ENCODE peak calls at places on chromosomes 13 and 19, in seven cellular contexts. One of them, this sample, is unnamed.

GRCh38 chr13:40974460-40975407 is 44.4 kb downstream of the ELF1 start:
- DNase-seq in ovary: no peak
- DNase-seq in heart right ventricle: no peak
- DNase-seq in HCT116: peak; percentile 23
- DNase-seq in H1: no peak
- DNase-seq in mucosa of descending colon: no peak
- DNase-seq in cardiac fibroblast: peak; percentile 61
- DNase-seq in this sample: peak; percentile 30

GRCh38 chr13:52371736-52372247 is 34.2 kb downstream of the THSD1 start:
- DNase-seq in cardiac fibroblast: peak; percentile 46
- DNase-seq in heart right ventricle: no peak
- DNase-seq in HCT116: peak; percentile 37
- DNase-seq in H1: no peak
- DNase-seq in mucosa of descending colon: no peak
- DNase-seq in ovary: no peak
- DNase-seq in this sample: peak; percentile 24

GRCh38 chr13:20559659-20560356 is 7.1 kb upstream of the IFT88 start:
- DNase-seq in mucosa of descending colon: no peak
- DNase-seq in HCT116: no peak
- DNase-seq in heart right ventricle: no peak
- DNase-seq in cardiac fibroblast: no peak
- DNase-seq in ovary: no peak
- DNase-seq in H1: no peak
- DNase-seq in this sample: no peak

GRCh38 chr19:7851623-7852500 is 21.8 kb downstream of the EVI5L start:
- DNase-seq in ovary: no peak
- DNase-seq in cardiac fibroblast: no peak
- DNase-seq in H1: no peak
- DNase-seq in heart right ventricle: no peak
- DNase-seq in mucosa of descending colon: peak; percentile 46
- DNase-seq in HCT116: no peak
- DNase-seq in this sample: no peak

GRCh38 chr13:92403606-92404005 is 823.0 kb upstream of the GPC6 start:
- DNase-seq in cardiac fibroblast: no peak
- DNase-seq in heart right ventricle: no peak
- DNase-seq in ovary: no peak
- DNase-seq in mucosa of descending colon: no peak
- DNase-seq in H1: no peak
- DNase-seq in HCT116: no peak
- DNase-seq in this sample: no peak

GRCh38 chr13:105139380-105140285 is 1395.8 kb downstream of the EFNB2 start:
- DNase-seq in ovary: no peak
- DNase-seq in heart right ventricle: peak; percentile 21
- DNase-seq in cardiac fibroblast: peak; percentile 50
- DNase-seq in HCT116: peak; percentile 44
- DNase-seq in mucosa of descending colon: peak; percentile 55
- DNase-seq in H1: no peak
- DNase-seq in this sample: no peak

GRCh38 chr19:7505288-7505681 is 10.6 kb upstream of the ZNF358 start:
- DNase-seq in ovary: no peak
- DNase-seq in mucosa of descending colon: peak; percentile 66
- DNase-seq in H1: no peak
- DNase-seq in heart right ventricle: no peak
- DNase-seq in HCT116: no peak
- DNase-seq in cardiac fibroblast: no peak
- DNase-seq in this sample: no peak

GRCh38 chr19:33780746-33781145 is 15.9 kb upstream of the KCTD15 start:
- DNase-seq in heart right ventricle: no peak
- DNase-seq in cardiac fibroblast: no peak
- DNase-seq in mucosa of descending colon: no peak
- DNase-seq in ovary: no peak
- DNase-seq in HCT116: no peak
- DNase-seq in H1: no peak
- DNase-seq in this sample: no peak

GRCh38 chr13:55199132-55199531 is 1941.6 kb upstream of the PRR20A start:
- DNase-seq in ovary: no peak
- DNase-seq in HCT116: no peak
- DNase-seq in mucosa of descending colon: no peak
- DNase-seq in H1: no peak
- DNase-seq in heart right ventricle: no peak
- DNase-seq in cardiac fibroblast: no peak
- DNase-seq in this sample: no peak

GRCh38 chr13:90455861-90456260 is 891.6 kb upstream of the MIR17HG start:
- DNase-seq in H1: no peak
- DNase-seq in heart right ventricle: no peak
- DNase-seq in ovary: no peak
- DNase-seq in cardiac fibroblast: no peak
- DNase-seq in mucosa of descending colon: no peak
- DNase-seq in HCT116: no peak
- DNase-seq in this sample: no peak

GRCh38 chr19:36775768-36776167 is 3.2 kb upstream of the ZNF850 start:
- DNase-seq in heart right ventricle: peak; percentile 57
- DNase-seq in HCT116: no peak
- DNase-seq in H1: no peak
- DNase-seq in mucosa of descending colon: no peak
- DNase-seq in ovary: peak; percentile 64
- DNase-seq in cardiac fibroblast: peak; percentile 19
- DNase-seq in this sample: no peak

GRCh38 chr19:39160889-39161672 is 35.5 kb downstream of the PAK4 start:
- DNase-seq in mucosa of descending colon: no peak
- DNase-seq in ovary: no peak
- DNase-seq in heart right ventricle: no peak
- DNase-seq in HCT116: no peak
- DNase-seq in H1: no peak
- DNase-seq in cardiac fibroblast: no peak
- DNase-seq in this sample: no peak

GRCh38 chr19:50197348-50197747 is 6.1 kb upstream of the MYH14 start:
- DNase-seq in ovary: no peak
- DNase-seq in mucosa of descending colon: no peak
- DNase-seq in heart right ventricle: no peak
- DNase-seq in H1: no peak
- DNase-seq in HCT116: no peak
- DNase-seq in cardiac fibroblast: no peak
- DNase-seq in this sample: no peak

GRCh38 chr19:10855879-10856522 is 7.8 kb downstream of the C19orf38 start:
- DNase-seq in mucosa of descending colon: no peak
- DNase-seq in HCT116: no peak
- DNase-seq in ovary: no peak
- DNase-seq in H1: peak; percentile 70
- DNase-seq in heart right ventricle: no peak
- DNase-seq in cardiac fibroblast: peak; percentile 28
- DNase-seq in this sample: peak; percentile 30

GRCh38 chr13:21673592-21674270 is 2.9 kb downstream of the FGF9 start:
- DNase-seq in H1: peak; percentile 82
- DNase-seq in cardiac fibroblast: peak; percentile 35
- DNase-seq in mucosa of descending colon: peak; percentile 69
- DNase-seq in heart right ventricle: peak; percentile 40
- DNase-seq in ovary: peak; percentile 34
- DNase-seq in HCT116: no peak
- DNase-seq in this sample: peak; percentile 36

GRCh38 chr13:76225815-76226489 is 589.8 kb downstream of the LMO7 start:
- DNase-seq in H1: no peak
- DNase-seq in HCT116: no peak
- DNase-seq in ovary: no peak
- DNase-seq in cardiac fibroblast: peak; percentile 65
- DNase-seq in mucosa of descending colon: no peak
- DNase-seq in heart right ventricle: peak; percentile 18
- DNase-seq in this sample: no peak

GRCh38 chr19:10587022-10587838 is at the start of gene AP1M2:
- DNase-seq in heart right ventricle: no peak
- DNase-seq in cardiac fibroblast: no peak
- DNase-seq in mucosa of descending colon: peak; percentile 79
- DNase-seq in HCT116: peak; percentile 42
- DNase-seq in H1: peak; percentile 79
- DNase-seq in ovary: no peak
- DNase-seq in this sample: peak; percentile 56

GRCh38 chr19:12098040-12098439 is 33.5 kb downstream of the ZNF844 start:
- DNase-seq in mucosa of descending colon: no peak
- DNase-seq in HCT116: no peak
- DNase-seq in H1: no peak
- DNase-seq in heart right ventricle: no peak
- DNase-seq in cardiac fibroblast: no peak
- DNase-seq in ovary: no peak
- DNase-seq in this sample: no peak

GRCh38 chr19:843180-843835 is 2.5 kb downstream of the PRTN3 start:
- DNase-seq in H1: no peak
- DNase-seq in mucosa of descending colon: no peak
- DNase-seq in cardiac fibroblast: no peak
- DNase-seq in heart right ventricle: peak; percentile 51
- DNase-seq in ovary: no peak
- DNase-seq in HCT116: no peak
- DNase-seq in this sample: peak; percentile 40

GRCh38 chr19:49442793-49443365 is 1.6 kb upstream of the SLC17A7 start:
- DNase-seq in HCT116: peak; percentile 82
- DNase-seq in ovary: peak; percentile 84
- DNase-seq in cardiac fibroblast: peak; percentile 87
- DNase-seq in heart right ventricle: peak; percentile 98
- DNase-seq in H1: peak; percentile 100
- DNase-seq in mucosa of descending colon: peak; percentile 95
- DNase-seq in this sample: peak; percentile 96

GRCh38 chr19:34364830-34365462 is at the start of gene GPI:
- DNase-seq in ovary: peak; percentile 66
- DNase-seq in HCT116: no peak
- DNase-seq in cardiac fibroblast: peak; percentile 30
- DNase-seq in heart right ventricle: peak; percentile 69
- DNase-seq in mucosa of descending colon: peak; percentile 80
- DNase-seq in H1: peak; percentile 83
- DNase-seq in this sample: peak; percentile 70

GRCh38 chr13:87792878-87793277 is 121.7 kb downstream of the SLITRK5 start:
- DNase-seq in cardiac fibroblast: no peak
- DNase-seq in ovary: no peak
- DNase-seq in mucosa of descending colon: peak; percentile 19
- DNase-seq in H1: peak; percentile 50
- DNase-seq in heart right ventricle: no peak
- DNase-seq in HCT116: no peak
- DNase-seq in this sample: no peak

GRCh38 chr13:101115762-101116161 is 300.5 kb downstream of the NALCN start:
- DNase-seq in cardiac fibroblast: peak; percentile 26
- DNase-seq in heart right ventricle: no peak
- DNase-seq in mucosa of descending colon: no peak
- DNase-seq in HCT116: no peak
- DNase-seq in H1: no peak
- DNase-seq in ovary: no peak
- DNase-seq in this sample: no peak
- TF ChIP-seq CTCF in cardiac fibroblast: peak; percentile 20
- TF ChIP-seq CTCF in heart right ventricle: no peak
- TF ChIP-seq CTCF in mucosa of descending colon: no peak
- TF ChIP-seq CTCF in HCT116: peak; percentile 5
- TF ChIP-seq CTCF in H1: peak; percentile 39
- TF ChIP-seq CTCF in ovary: no peak
- TF ChIP-seq CTCF in this sample: no peak

DNA sequence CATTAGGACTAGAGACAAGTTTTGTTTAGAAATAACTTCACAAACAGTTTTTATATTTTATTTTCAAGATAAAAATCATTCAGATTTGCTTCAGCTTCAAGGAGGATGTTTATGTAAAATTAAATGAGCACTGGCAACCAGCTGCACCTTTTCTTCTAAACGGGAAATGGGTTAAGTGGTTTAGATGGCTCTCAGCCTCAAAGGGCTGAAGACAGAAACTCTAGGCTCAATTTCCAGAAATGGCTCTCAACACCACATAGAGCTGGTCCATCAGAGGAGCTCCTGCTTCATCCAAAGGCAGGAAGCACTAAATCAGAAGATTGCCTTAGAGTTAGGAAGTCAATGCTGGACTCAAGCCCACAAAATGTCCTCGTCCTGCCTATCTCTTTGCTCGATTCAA is 74.7 kb downstream of the ZNF429 start:
- DNase-seq in HCT116: no peak
- DNase-seq in heart right ventricle: no peak
- DNase-seq in ovary: no peak
- DNase-seq in cardiac fibroblast: no peak
- DNase-seq in mucosa of descending colon: no peak
- DNase-seq in H1: no peak
- DNase-seq in this sample: no peak
- TF ChIP-seq CTCF in HCT116: no peak
- TF ChIP-seq CTCF in heart right ventricle: no peak
- TF ChIP-seq CTCF in ovary: no peak
- TF ChIP-seq CTCF in cardiac fibroblast: no peak
- TF ChIP-seq CTCF in mucosa of descending colon: no peak
- TF ChIP-seq CTCF in H1: no peak
- TF ChIP-seq CTCF in this sample: no peak

DNA sequence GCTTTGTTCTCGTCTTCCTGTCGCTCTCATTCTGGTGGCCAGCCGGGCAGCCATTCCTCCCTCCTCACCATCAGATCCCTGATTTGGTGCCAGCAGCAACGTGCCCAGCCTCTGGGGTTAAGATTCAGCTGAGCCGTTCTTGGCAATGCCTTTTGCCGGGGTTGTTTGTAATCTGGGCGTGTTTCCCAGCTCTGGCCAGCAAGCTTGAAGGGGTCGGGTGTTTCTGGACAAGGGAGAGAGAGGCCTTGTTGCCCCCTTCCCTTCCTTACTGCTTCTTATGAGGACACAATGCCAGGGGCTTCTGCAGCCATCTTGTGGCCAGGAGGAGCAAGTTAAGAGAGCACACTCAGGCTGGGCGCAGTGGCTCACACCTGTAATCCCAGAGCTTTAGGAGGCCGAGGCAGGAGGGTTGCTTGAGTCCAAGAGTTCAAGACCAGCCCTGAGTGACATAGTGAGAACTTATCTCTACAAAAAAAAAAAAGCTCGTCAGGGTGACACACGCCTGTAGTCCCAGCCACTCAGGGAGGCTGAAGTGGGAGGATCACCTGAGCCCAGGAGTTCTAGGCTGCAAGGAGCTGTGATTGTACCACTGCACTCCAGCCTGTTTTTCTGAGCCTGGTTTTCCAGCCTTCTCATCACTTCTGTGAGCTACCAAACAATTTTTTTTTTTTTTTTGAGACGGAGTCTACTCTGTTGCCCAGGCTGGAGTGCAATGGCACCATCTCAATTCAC is 10.7 kb upstream of the CRTC1 start:
- DNase-seq in H1: no peak
- DNase-seq in cardiac fibroblast: peak; percentile 47
- DNase-seq in heart right ventricle: no peak
- DNase-seq in ovary: no peak
- DNase-seq in mucosa of descending colon: no peak
- DNase-seq in HCT116: no peak
- DNase-seq in this sample: no peak
- TF ChIP-seq CTCF in H1: peak; percentile 58
- TF ChIP-seq CTCF in cardiac fibroblast: peak; percentile 37
- TF ChIP-seq CTCF in heart right ventricle: peak; percentile 21
- TF ChIP-seq CTCF in ovary: no peak
- TF ChIP-seq CTCF in mucosa of descending colon: no peak
- TF ChIP-seq CTCF in HCT116: peak; percentile 32
- TF ChIP-seq CTCF in this sample: no peak

DNA sequence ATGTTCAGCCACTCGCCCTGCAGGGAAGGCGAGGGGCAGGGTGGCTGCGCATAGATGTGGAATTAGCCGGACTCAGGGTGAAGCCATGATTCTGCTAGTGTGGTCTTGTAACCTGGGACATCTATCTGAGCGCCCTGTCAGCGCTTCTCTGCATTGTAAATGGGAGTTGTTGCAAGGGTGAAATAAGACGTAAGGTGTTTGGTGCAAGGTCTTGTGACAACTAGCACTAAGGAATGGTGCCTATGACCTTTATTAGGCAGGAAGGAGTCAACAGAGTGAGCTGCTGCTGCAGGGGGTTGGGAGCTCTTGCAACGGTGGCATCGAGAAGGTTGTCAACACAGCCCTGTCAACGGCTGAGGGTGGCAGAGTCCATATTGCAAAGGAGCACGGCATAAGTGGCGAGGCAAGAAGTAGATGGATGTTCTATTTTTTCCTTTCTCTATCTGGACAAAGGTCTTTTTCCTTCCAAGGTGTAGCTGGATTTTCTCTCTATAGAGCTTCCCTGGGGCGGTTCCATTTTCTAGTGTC is 49.3 kb downstream of the IRS2 start:
- DNase-seq in heart right ventricle: peak; percentile 37
- DNase-seq in ovary: no peak
- DNase-seq in cardiac fibroblast: no peak
- DNase-seq in HCT116: no peak
- DNase-seq in mucosa of descending colon: no peak
- DNase-seq in H1: no peak
- DNase-seq in this sample: no peak
- TF ChIP-seq CTCF in heart right ventricle: no peak
- TF ChIP-seq CTCF in ovary: no peak
- TF ChIP-seq CTCF in cardiac fibroblast: no peak
- TF ChIP-seq CTCF in HCT116: no peak
- TF ChIP-seq CTCF in mucosa of descending colon: no peak
- TF ChIP-seq CTCF in H1: no peak
- TF ChIP-seq CTCF in this sample: no peak